ENCODE peak calls at places on chromosomes 11 and 22, in four cellular contexts. M, K, S and J are unnamed samples.

GRCh38 chr11:62567018-62567633 is 6.6 kb downstream of the EEF1G start:
- DNase-seq in M (no peak), K (no peak), S (no peak), J (no peak)

GRCh38 chr11:64114231-64114630 is 51.7 kb downstream of the MACROD1 start:
- DNase-seq in M (no peak), K (no peak), S (no peak), J (no peak)

GRCh38 chr22:43482310-43482625 is 70.5 kb downstream of the MPPED1 start:
- DNase-seq in M (no peak), K (no peak), S (no peak), J (no peak)

GRCh38 chr22:48188211-48188845 is 1425.9 kb downstream of the TBC1D22A start:
- DNase-seq in M (no peak), K (no peak), S (no peak), J (no peak)

GRCh38 chr22:46069518-46070214 is 80.7 kb upstream of the PPARA start:
- DNase-seq in M (peak), K (peak), S (peak), J (no peak)

GRCh38 chr22:21951931-21952465 is 650 bp downstream of the PPM1F start:
- DNase-seq in M (peak), K (peak), S (peak), J (no peak)

GRCh38 chr11:66267039-66267378 is 1.4 kb upstream of the RAB1B start:
- DNase-seq in M (no peak), K (no peak), S (no peak), J (no peak)

GRCh38 chr22:44368611-44369010 is 55.9 kb upstream of the SHISAL1 start:
- DNase-seq in M (peak), K (no peak), S (no peak), J (no peak)

GRCh38 chr22:29292379-29292778 is 14.1 kb upstream of the GAS2L1 start:
- DNase-seq in M (no peak), K (no peak), S (no peak), J (no peak)

GRCh38 chr11:73072935-73073481 is 69.1 kb downstream of the FCHSD2 start:
- DNase-seq in M (no peak), K (no peak), S (peak), J (no peak)

GRCh38 chr11:126669416-126669815 is 313.9 kb downstream of the ST3GAL4 start:
- DNase-seq in M (no peak), K (no peak), S (no peak), J (no peak)

GRCh38 chr11:134724779-134725140 is 312.7 kb upstream of the B3GAT1 start:
- DNase-seq in M (no peak), K (no peak), S (no peak), J (no peak)

GRCh38 chr11:69361048-69361447 is 67.1 kb downstream of the MYEOV start:
- DNase-seq in M (no peak), K (no peak), S (no peak), J (peak)

GRCh38 chr11:64447717-64448598 is 89.0 kb downstream of the RPS6KA4 start:
- DNase-seq in M (peak), K (peak), S (peak), J (no peak)

GRCh38 chr11:73189315-73189714 is 28.8 kb upstream of the P2RY2 start:
- DNase-seq in M (peak), K (peak), S (peak), J (no peak)

GRCh38 chr22:36326178-36327161 is 61.3 kb downstream of the MYH9 start:
- DNase-seq in M (no peak), K (no peak), S (no peak), J (no peak)

GRCh38 chr11:127651175-127651887 is 650.8 kb upstream of the KIRREL3 start:
- DNase-seq in M (no peak), K (no peak), S (no peak), J (no peak)

GRCh38 chr22:50530280-50530856 is 556 bp upstream of the TYMP start:
- DNase-seq in M (peak), K (peak), S (peak), J (no peak)

GRCh38 chr11:92556435-92556834 is 331.8 kb downstream of the FAT3 start:
- DNase-seq in M (no peak), K (no peak), S (no peak), J (no peak)

GRCh38 chr22:42397332-42398246 is 34.6 kb downstream of the NFAM1 start:
- DNase-seq in M (peak), K (peak), S (peak), J (no peak)

GRCh38 chr11:6746086-6746618 is 25.6 kb downstream of the OR2AG2 start:
- DNase-seq in M (no peak), K (peak), S (no peak), J (no peak)

GRCh38 chr11:34044664-34045485 is 6.7 kb upstream of the CAPRIN1 start:
- DNase-seq in M (no peak), K (no peak), S (peak), J (no peak)

GRCh38 chr11:71462726-71463125 is 9.7 kb downstream of the NADSYN1 start:
- DNase-seq in M (no peak), K (no peak), S (no peak), J (no peak)

GRCh38 chr22:38097557-38098409 is 12.7 kb downstream of the BAIAP2L2 start:
- DNase-seq in M (no peak), K (no peak), S (no peak), J (no peak)

GRCh38 chr11:109362059-109362458 is 59.9 kb upstream of the C11orf87 start:
- DNase-seq in M (no peak), K (no peak), S (no peak), J (no peak)

GRCh38 chr11:34679681-34680080 is 58.8 kb downstream of the EHF start:
- DNase-seq in M (no peak), K (no peak), S (no peak), J (no peak)

GRCh38 chr11:118052581-118053206 is 24.2 kb upstream of the TMPRSS4 start:
- DNase-seq in M (no peak), K (no peak), S (no peak), J (peak)

GRCh38 chr22:20926243-20926642 is 9.0 kb downstream of the CRKL start:
- DNase-seq in M (no peak), K (no peak), S (no peak), J (no peak)

GRCh38 chr22:27937453-27937852 is 18.4 kb upstream of the PITPNB start:
- DNase-seq in M (no peak), K (no peak), S (no peak), J (no peak)

GRCh38 chr11:45922425-45923082 is at the start of gene LARGE2:
- DNase-seq in M (no peak), K (peak), S (peak), J (no peak)
- TF ChIP-seq POLR2A in M (no peak), K (no peak), S (no peak), J (no peak)

GRCh38 chr11:28757725-28758515 is 649.7 kb downstream of the METTL15 start:
- DNase-seq in M (no peak), K (no peak), S (no peak), J (no peak)

GRCh38 chr11:28759311-28759710 is 651.1 kb downstream of the METTL15 start:
- DNase-seq in M (no peak), K (no peak), S (peak), J (no peak)

GRCh38 chr11:28767574-28767973 is 659.4 kb downstream of the METTL15 start:
- DNase-seq in M (no peak), K (no peak), S (no peak), J (no peak)

GRCh38 chr11:28760676-28761390 is 652.6 kb downstream of the METTL15 start:
- DNase-seq in M (no peak), K (no peak), S (no peak), J (no peak)

DNA sequence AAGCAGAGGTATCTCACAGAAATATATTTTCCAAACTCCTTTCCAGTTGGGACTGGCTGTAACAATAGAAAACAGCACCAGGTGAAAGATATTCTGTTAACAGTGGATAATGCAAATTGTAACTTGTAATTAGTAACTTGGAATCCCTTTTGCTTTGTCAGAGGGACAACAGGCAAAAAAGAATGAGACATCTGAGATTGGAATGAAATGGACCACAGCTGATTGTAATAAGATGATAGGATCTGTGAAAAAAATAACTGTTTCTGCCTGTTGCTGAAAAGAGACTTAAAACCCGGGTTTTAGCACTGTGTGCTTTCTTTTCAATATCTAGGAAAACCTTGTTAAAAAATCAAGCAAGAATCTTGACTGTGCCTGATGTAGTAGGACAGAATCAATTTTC is 655.7 kb downstream of the METTL15 start:
- DNase-seq in M (no peak), K (no peak), S (no peak), J (no peak)
- H3K4me3 ChIP-seq in M (no peak), K (no peak), S (no peak), J (no peak)

DNA sequence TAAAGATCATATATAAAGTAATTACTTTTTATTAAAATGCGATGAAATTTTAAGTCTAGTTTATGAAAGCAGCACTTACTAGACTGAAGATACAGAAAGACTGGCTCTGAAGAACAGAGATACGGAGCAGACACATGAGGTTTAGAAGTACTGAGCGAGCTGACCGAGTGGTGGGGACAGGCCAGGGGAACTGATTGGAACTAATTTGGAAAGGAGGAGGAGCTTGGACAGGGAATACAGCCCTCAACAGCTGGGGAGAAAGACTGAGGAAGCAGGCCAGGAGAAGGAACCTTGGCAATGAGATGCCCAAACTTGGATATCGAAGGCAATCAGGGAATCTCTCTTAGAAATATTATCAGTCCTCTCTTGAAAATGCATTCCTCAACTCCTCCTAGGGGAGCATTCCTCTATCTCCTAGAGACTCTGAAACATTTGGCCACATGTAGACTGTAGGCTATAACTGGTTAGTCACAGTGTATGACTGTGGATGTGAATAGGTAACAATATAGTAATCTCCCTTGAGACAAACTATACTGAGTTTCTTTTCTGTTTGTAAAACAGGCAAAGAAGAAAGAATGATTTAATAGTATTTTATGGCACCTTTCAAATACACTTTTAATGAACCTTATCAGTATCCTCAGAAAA is 284.6 kb downstream of the GUCY1A2 start:
- DNase-seq in M (no peak), K (no peak), S (no peak), J (no peak)
- TF ChIP-seq POLR2A in M (no peak), K (no peak), S (no peak), J (no peak)

GRCh38 chr11:14974723-14975587 is 2.8 kb upstream of the CALCA start:
- DNase-seq in M (no peak), K (no peak), S (peak), J (no peak)

GRCh38 chr11:14974021-14974698 is 2.0 kb upstream of the CALCA start:
- DNase-seq in M (no peak), K (no peak), S (no peak), J (no peak)

GRCh38 chr11:14971865-14972580 is at the start of gene CALCA:
- DNase-seq in M (no peak), K (no peak), S (no peak), J (no peak)

GRCh38 chr11:14973621-14974020 is 1.5 kb upstream of the CALCA start:
- DNase-seq in M (peak), K (peak), S (no peak), J (no peak)

DNA sequence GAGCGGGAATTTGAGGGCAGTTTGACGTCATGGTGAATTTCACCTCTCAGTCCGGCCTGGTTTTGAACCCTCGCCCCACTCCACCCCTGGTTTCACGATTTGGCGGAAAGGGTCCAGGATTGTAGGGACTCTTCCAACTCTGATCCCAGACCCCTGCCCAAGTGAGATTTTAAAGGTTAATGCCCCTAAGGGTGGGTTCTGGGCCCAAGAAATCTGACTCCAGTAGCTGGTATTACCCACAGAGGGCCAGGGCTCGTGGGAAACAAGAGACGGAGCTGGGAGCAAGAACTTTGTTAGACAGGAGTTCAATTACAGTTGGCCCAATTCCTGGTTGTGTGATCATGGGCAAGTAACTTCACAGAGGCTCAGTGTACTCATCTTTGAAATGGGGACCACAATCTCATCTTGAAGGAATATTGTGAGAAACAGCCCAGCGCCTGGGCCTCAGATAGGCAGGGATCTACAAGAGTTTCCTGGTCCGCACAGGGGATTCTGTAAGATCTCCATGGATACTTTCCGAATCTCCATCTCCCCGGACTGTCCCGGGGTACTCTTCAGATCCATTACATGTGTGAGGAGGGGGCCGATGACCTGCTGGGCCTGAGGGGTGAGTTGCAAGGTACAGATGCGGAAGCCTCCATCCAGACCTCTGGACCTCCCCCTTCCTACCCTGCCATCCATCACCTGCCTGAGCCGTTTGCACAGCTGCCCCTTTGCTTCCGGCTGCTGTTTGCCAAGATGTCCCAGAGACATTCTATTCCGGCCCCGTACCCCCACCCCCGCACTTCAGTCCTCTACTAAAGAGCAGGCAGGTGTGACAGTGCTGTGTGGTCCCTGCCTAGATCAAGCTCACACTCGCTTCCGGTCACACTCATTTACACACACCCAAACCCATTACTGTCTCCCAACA is 685 bp upstream of the CALCA start:
- DNase-seq in M (no peak), K (no peak), S (no peak), J (no peak)
- H3K4me3 ChIP-seq in M (no peak), K (no peak), S (no peak), J (no peak)